ENCODE peak calls at places on chromosomes 12 and 14, in eight cellular contexts. E is central memory CD8-positive, alpha-beta T cell; Y is effector memory CD8-positive, alpha-beta T cell; T is RWPE2; H is mucosa of descending colon; F is HCT116; J is T-cell; W is thoracic aorta. S is an unnamed sample.

GRCh38 chr14:24198845-24199524 is 3.7 kb upstream of the TM9SF1 start:
- ATAC-seq in H (no peak), E (no peak), J (no peak), Y (no peak), F (no peak), T (no peak), W (no peak), S (no peak)

GRCh38 chr14:103388664-103389063 is 3.4 kb downstream of the MARK3 start:
- ATAC-seq in E (no peak), H (no peak), W (no peak), T (no peak), F (no peak), Y (no peak), J (no peak), S (no peak)

GRCh38 chr14:94681300-94682060 is 69.3 kb downstream of the SERPINA3 start:
- ATAC-seq in T (peak), H (peak), W (no peak), E (no peak), Y (no peak), J (no peak), F (peak), S (peak)

GRCh38 chr12:120453977-120454376 is 7.7 kb downstream of the GATC start:
- ATAC-seq in W (no peak), Y (peak), E (peak), T (peak), J (peak), H (peak), F (peak), S (peak)

GRCh38 chr14:35337557-35338255 is 45.5 kb downstream of the PSMA6 start:
- ATAC-seq in F (no peak), Y (no peak), T (peak), H (no peak), E (no peak), W (no peak), J (no peak), S (no peak)

GRCh38 chr14:21735639-21736307 is 62.2 kb upstream of the OR4E1 start:
- ATAC-seq in F (no peak), W (no peak), T (no peak), H (no peak), J (peak), E (peak), Y (peak), S (no peak)

GRCh38 chr12:124695861-124696260 is 128.4 kb upstream of the NCOR2 start:
- ATAC-seq in F (no peak), J (no peak), W (no peak), E (no peak), T (peak), Y (no peak), H (peak), S (no peak)

GRCh38 chr14:73105050-73105449 is 31.3 kb upstream of the PSEN1 start:
- ATAC-seq in J (no peak), F (no peak), E (no peak), T (no peak), H (no peak), W (no peak), Y (no peak), S (no peak)

GRCh38 chr12:9673404-9674225 is 4.1 kb downstream of the CLEC2D start:
- ATAC-seq in W (no peak), E (peak), J (peak), T (peak), Y (peak), F (peak), H (peak), S (peak)

GRCh38 chr14:69658664-69659261 is 47.4 kb downstream of the SUSD6 start:
- ATAC-seq in T (peak), J (no peak), E (no peak), Y (peak), W (no peak), H (peak), F (peak), S (peak)

GRCh38 chr14:102046337-102047278 is 40.2 kb downstream of the HSP90AA1 start:
- ATAC-seq in W (peak), Y (peak), E (no peak), F (peak), J (no peak), T (peak), H (peak), S (peak)

GRCh38 chr12:49609059-49609874 is 3.8 kb upstream of the FAM186B start:
- ATAC-seq in Y (no peak), T (peak), F (peak), E (no peak), H (no peak), W (no peak), J (no peak), S (peak)

GRCh38 chr14:50037837-50038236 is 78.5 kb downstream of the VCPKMT start:
- ATAC-seq in Y (no peak), J (no peak), E (no peak), F (no peak), W (no peak), H (no peak), T (no peak), S (no peak)

GRCh38 chr12:120774169-120774916 is 48.7 kb downstream of the ACADS start:
- ATAC-seq in W (no peak), H (peak), J (no peak), F (no peak), Y (peak), E (peak), T (no peak), S (no peak)

GRCh38 chr12:44525806-44526654 is 350.1 kb downstream of the NELL2 start:
- ATAC-seq in Y (no peak), W (no peak), T (no peak), J (no peak), H (no peak), E (no peak), F (no peak), S (no peak)

GRCh38 chr12:25387136-25388050 is 136.7 kb upstream of the KRAS start:
- ATAC-seq in W (peak), J (peak), E (peak), F (peak), T (peak), Y (peak), H (peak), S (peak)

GRCh38 chr12:131287015-131287937 is 333.6 kb downstream of the ADGRD1 start:
- ATAC-seq in F (no peak), H (no peak), J (no peak), W (no peak), E (no peak), T (no peak), Y (no peak), S (no peak)

GRCh38 chr12:26979733-26980132 is 34.5 kb downstream of the TM7SF3 start:
- ATAC-seq in F (no peak), T (no peak), W (no peak), Y (no peak), J (no peak), E (no peak), H (no peak), S (no peak)

GRCh38 chr12:42299392-42300308 is 26.2 kb downstream of the ZCRB1 start:
- ATAC-seq in H (peak), F (no peak), E (peak), T (peak), W (no peak), J (no peak), Y (peak), S (no peak)

GRCh38 chr12:6703631-6704030 is 3.0 kb upstream of the PIANP start:
- ATAC-seq in H (no peak), Y (no peak), T (no peak), E (no peak), W (no peak), F (peak), J (no peak), S (no peak)

GRCh38 chr14:100842799-100843198 is 16.9 kb downstream of the MEG3 start:
- ATAC-seq in W (no peak), H (peak), T (peak), J (no peak), E (no peak), Y (no peak), F (no peak), S (no peak)

GRCh38 chr14:57641776-57642175 is 148.1 kb upstream of the CCDC198 start:
- ATAC-seq in F (no peak), Y (no peak), H (no peak), E (no peak), J (no peak), W (no peak), T (no peak), S (no peak)

GRCh38 chr14:60324837-60325236 is 75.8 kb downstream of the PPM1A start:
- ATAC-seq in Y (no peak), E (no peak), J (no peak), F (no peak), T (no peak), W (no peak), H (no peak), S (no peak)

GRCh38 chr12:75892779-75893408 is 138.7 kb downstream of the PHLDA1 start:
- ATAC-seq in T (no peak), Y (no peak), F (peak), J (no peak), E (no peak), W (no peak), H (no peak), S (no peak)